ENCODE peak calls at places on chromosome 14, in ten cellular contexts. T is lung; G is stimulated activated CD4-positive, alpha-beta T cell treated with anti-CD3 and anti-CD28 coated beads, Interleukin-15, amount 100 ng/mL, for 24 hours; Y is NCI-H774; S is retinal pigment epithelial cell; W is left kidney; D is GM12891; Q is SHP77 treated with DMSO at 0.1 percent for 48 hours; Z is fibroblast of lung; B is hippocampal formation. P is an unnamed sample.

GRCh38 chr14:102568115-102568614 is 24.3 kb upstream of the RCOR1 start:
- DNase-seq in T (peak), G (peak), Y (peak), S (no peak), W (no peak), D (no peak), Q (no peak), Z (no peak), B (no peak), P (no peak)

GRCh38 chr14:95191445-95192199 is 34.3 kb upstream of the DICER1 start:
- DNase-seq in T (no peak), G (no peak), Y (no peak), S (no peak), W (no peak), D (no peak), Q (no peak), Z (no peak), B (no peak), P (no peak)

GRCh38 chr14:86639146-86639545 is 1109.2 kb downstream of the FLRT2 start:
- DNase-seq in T (no peak), G (no peak), Y (no peak), S (no peak), W (no peak), D (no peak), Q (no peak), Z (no peak), B (no peak), P (no peak)

GRCh38 chr14:100484531-100485267 is 102.5 kb downstream of the BEGAIN start:
- DNase-seq in T (no peak), G (no peak), Y (no peak), S (no peak), W (no peak), D (no peak), Q (no peak), Z (no peak), B (no peak), P (no peak)

GRCh38 chr14:90060312-90060964 is 1.4 kb upstream of the KCNK13 start:
- DNase-seq in T (no peak), G (peak), Y (peak), S (no peak), W (peak), D (peak), Q (peak), Z (peak), B (peak), P (peak)

GRCh38 chr14:68297871-68298468 is 478.4 kb downstream of the RAD51B start:
- DNase-seq in T (no peak), G (no peak), Y (no peak), S (peak), W (peak), D (no peak), Q (no peak), Z (peak), B (no peak), P (no peak)

GRCh38 chr14:75428230-75429104 is 645 bp downstream of the JDP2 start:
- DNase-seq in T (peak), G (peak), Y (no peak), S (no peak), W (peak), D (peak), Q (no peak), Z (peak), B (peak), P (peak)

GRCh38 chr14:37251778-37252177 is 54.0 kb downstream of the MIPOL1 start:
- DNase-seq in T (no peak), G (no peak), Y (peak), S (no peak), W (no peak), D (no peak), Q (peak), Z (no peak), B (no peak), P (no peak)

GRCh38 chr14:55701638-55702037 is 121.6 kb downstream of the KTN1 start:
- DNase-seq in T (no peak), G (no peak), Y (no peak), S (peak), W (peak), D (no peak), Q (no peak), Z (peak), B (no peak), P (peak)

GRCh38 chr14:67232066-67232465 is 9.2 kb upstream of the PALS1 start:
- DNase-seq in T (no peak), G (no peak), Y (no peak), S (no peak), W (peak), D (no peak), Q (no peak), Z (no peak), B (no peak), P (no peak)

GRCh38 chr14:21735639-21736307 is 62.2 kb upstream of the OR4E1 start:
- DNase-seq in T (no peak), G (no peak), Y (no peak), S (no peak), W (no peak), D (no peak), Q (no peak), Z (no peak), B (no peak), P (no peak)

GRCh38 chr14:51069065-51069464 is 25.8 kb downstream of the TRIM9 start:
- DNase-seq in T (no peak), G (no peak), Y (no peak), S (no peak), W (no peak), D (no peak), Q (no peak), Z (peak), B (no peak), P (no peak)

P was measured in GM06990.